ENCODE peak calls at places on chromosomes 5 and 9, in nine cellular contexts. One of them, this sample, is unnamed. For H3K27me3, the result is how much of the 10 kb centered on the place peaks cover.

GRCh38 chr9:132970306-132971062 is 8.0 kb upstream of the GFI1B start:
- DNase-seq in gastrocnemius medialis: no peak
- DNase-seq in spleen: no peak
- DNase-seq in sigmoid colon: no peak
- DNase-seq in upper lobe of left lung: no peak
- DNase-seq in PC-3: no peak
- DNase-seq in colonic mucosa: peak
- DNase-seq in tibial nerve: no peak
- DNase-seq in heart right ventricle: no peak
- DNase-seq in this sample: no peak

GRCh38 chr5:50653946-50654345 is 12.5 kb upstream of the PARP8 start:
- DNase-seq in gastrocnemius medialis: no peak
- DNase-seq in spleen: peak
- DNase-seq in sigmoid colon: no peak
- DNase-seq in upper lobe of left lung: no peak
- DNase-seq in PC-3: no peak
- DNase-seq in colonic mucosa: no peak
- DNase-seq in tibial nerve: no peak
- DNase-seq in heart right ventricle: no peak
- DNase-seq in this sample: no peak

GRCh38 chr5:178993955-178994579 is 1.1 kb downstream of the GRM6 start:
- DNase-seq in gastrocnemius medialis: no peak
- DNase-seq in spleen: peak
- DNase-seq in sigmoid colon: no peak
- DNase-seq in upper lobe of left lung: peak
- DNase-seq in PC-3: no peak
- DNase-seq in colonic mucosa: no peak
- DNase-seq in tibial nerve: no peak
- DNase-seq in heart right ventricle: no peak
- DNase-seq in this sample: no peak

GRCh38 chr5:43000198-43000840 is 39.8 kb downstream of the ANXA2R start:
- DNase-seq in gastrocnemius medialis: no peak
- DNase-seq in spleen: peak
- DNase-seq in sigmoid colon: no peak
- DNase-seq in upper lobe of left lung: peak
- DNase-seq in PC-3: no peak
- DNase-seq in colonic mucosa: no peak
- DNase-seq in tibial nerve: no peak
- DNase-seq in heart right ventricle: no peak
- DNase-seq in this sample: no peak

GRCh38 chr5:79023323-79023722 is 38.2 kb upstream of the ARSB start:
- DNase-seq in gastrocnemius medialis: no peak
- DNase-seq in spleen: no peak
- DNase-seq in sigmoid colon: no peak
- DNase-seq in upper lobe of left lung: no peak
- DNase-seq in PC-3: no peak
- DNase-seq in colonic mucosa: no peak
- DNase-seq in tibial nerve: no peak
- DNase-seq in heart right ventricle: no peak
- DNase-seq in this sample: no peak

GRCh38 chr9:134565316-134565915 is 76.2 kb upstream of the COL5A1 start:
- DNase-seq in gastrocnemius medialis: no peak
- DNase-seq in spleen: no peak
- DNase-seq in sigmoid colon: peak
- DNase-seq in upper lobe of left lung: no peak
- DNase-seq in PC-3: no peak
- DNase-seq in colonic mucosa: peak
- DNase-seq in tibial nerve: no peak
- DNase-seq in heart right ventricle: no peak
- DNase-seq in this sample: no peak

GRCh38 chr5:30539004-30539634 is 654.4 kb upstream of the CDH6 start:
- DNase-seq in gastrocnemius medialis: no peak
- DNase-seq in spleen: no peak
- DNase-seq in sigmoid colon: no peak
- DNase-seq in upper lobe of left lung: no peak
- DNase-seq in PC-3: peak
- DNase-seq in colonic mucosa: no peak
- DNase-seq in tibial nerve: no peak
- DNase-seq in heart right ventricle: peak
- DNase-seq in this sample: peak

GRCh38 chr9:90165281-90165680 is 477.3 kb downstream of the DIRAS2 start:
- DNase-seq in gastrocnemius medialis: no peak
- DNase-seq in spleen: no peak
- DNase-seq in sigmoid colon: no peak
- DNase-seq in upper lobe of left lung: no peak
- DNase-seq in PC-3: no peak
- DNase-seq in colonic mucosa: peak
- DNase-seq in tibial nerve: no peak
- DNase-seq in heart right ventricle: no peak
- DNase-seq in this sample: no peak

GRCh38 chr5:170565077-170565476 is 61.3 kb downstream of the KCNIP1 start:
- DNase-seq in gastrocnemius medialis: no peak
- DNase-seq in spleen: no peak
- DNase-seq in sigmoid colon: no peak
- DNase-seq in upper lobe of left lung: no peak
- DNase-seq in PC-3: no peak
- DNase-seq in colonic mucosa: no peak
- DNase-seq in tibial nerve: no peak
- DNase-seq in heart right ventricle: no peak
- DNase-seq in this sample: no peak

GRCh38 chr9:2276296-2276695 is 261.1 kb downstream of the SMARCA2 start:
- DNase-seq in gastrocnemius medialis: no peak
- DNase-seq in spleen: no peak
- DNase-seq in sigmoid colon: no peak
- DNase-seq in upper lobe of left lung: no peak
- DNase-seq in PC-3: no peak
- DNase-seq in colonic mucosa: no peak
- DNase-seq in tibial nerve: no peak
- DNase-seq in heart right ventricle: no peak
- DNase-seq in this sample: no peak

DNA sequence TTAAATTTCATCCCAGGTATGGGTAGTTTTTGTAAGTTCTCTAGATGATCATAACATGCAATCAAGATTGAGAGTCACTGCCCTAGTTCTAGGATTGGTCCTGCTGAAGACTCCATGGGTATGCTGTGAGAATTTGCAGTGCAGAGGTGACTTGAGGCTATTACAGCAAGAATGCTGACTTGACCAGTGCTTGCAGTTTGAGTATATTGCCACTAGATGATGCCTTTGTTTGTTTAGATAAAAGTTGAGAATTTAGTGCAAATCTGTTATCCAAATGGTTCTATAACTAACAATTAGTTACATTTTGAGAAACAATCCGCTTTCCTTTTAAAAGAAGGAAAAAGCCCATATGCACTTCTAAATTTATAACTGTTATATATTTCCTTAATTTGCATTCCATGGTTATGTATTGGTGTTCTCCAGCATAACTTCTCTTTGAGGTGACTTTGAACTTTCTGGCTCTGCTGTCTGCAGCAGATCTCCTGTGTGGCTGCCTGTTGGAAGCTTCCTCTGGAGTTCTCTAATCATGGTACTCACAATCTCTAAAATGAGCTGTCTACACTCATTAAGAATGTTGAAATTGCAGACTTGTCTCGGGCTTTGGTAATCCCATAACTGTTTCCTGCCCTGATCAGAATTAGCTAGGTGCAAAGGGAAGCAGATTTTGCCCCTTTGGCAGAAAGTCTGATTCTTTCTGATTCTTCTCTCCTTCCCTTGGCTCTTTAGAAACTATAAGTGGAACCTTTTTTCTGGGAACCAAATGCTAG is 24.9 kb downstream of the MELK start:
- DNase-seq in gastrocnemius medialis: no peak
- DNase-seq in spleen: no peak
- DNase-seq in sigmoid colon: no peak
- DNase-seq in upper lobe of left lung: no peak
- DNase-seq in PC-3: peak
- DNase-seq in colonic mucosa: no peak
- DNase-seq in tibial nerve: no peak
- DNase-seq in heart right ventricle: no peak
- DNase-seq in this sample: no peak
- TF ChIP-seq CTCF in gastrocnemius medialis: no peak
- TF ChIP-seq CTCF in spleen: no peak
- TF ChIP-seq CTCF in sigmoid colon: no peak
- TF ChIP-seq CTCF in upper lobe of left lung: no peak
- TF ChIP-seq CTCF in PC-3: peak
- TF ChIP-seq CTCF in colonic mucosa: peak
- TF ChIP-seq CTCF in tibial nerve: peak
- TF ChIP-seq CTCF in heart right ventricle: peak
- TF ChIP-seq CTCF in this sample: peak

DNA sequence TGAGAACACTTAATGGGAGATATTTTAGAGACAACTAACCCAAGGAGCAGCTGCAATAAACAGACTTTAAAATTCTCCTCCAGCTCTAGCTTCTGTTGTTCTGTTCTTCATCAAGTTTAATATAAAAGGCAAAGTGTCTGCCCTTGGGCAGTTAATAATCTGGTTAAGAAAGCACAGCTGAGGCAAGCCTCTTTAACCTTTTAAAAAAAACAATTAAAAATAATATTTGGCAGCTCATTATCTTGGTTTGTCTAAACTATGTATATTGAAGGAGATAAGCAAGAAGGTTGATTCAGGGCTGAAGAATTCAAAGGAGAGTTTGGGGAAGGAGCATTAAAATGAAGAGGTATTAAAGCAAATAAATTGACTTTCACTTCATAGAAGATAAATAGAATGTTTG is 75.4 kb downstream of the TSSK1B start:
- DNase-seq in gastrocnemius medialis: no peak
- DNase-seq in spleen: no peak
- DNase-seq in sigmoid colon: no peak
- DNase-seq in upper lobe of left lung: no peak
- DNase-seq in PC-3: no peak
- DNase-seq in colonic mucosa: no peak
- DNase-seq in tibial nerve: no peak
- DNase-seq in heart right ventricle: no peak
- DNase-seq in this sample: no peak
- H3K4me3 ChIP-seq in gastrocnemius medialis: no peak
- H3K4me3 ChIP-seq in spleen: no peak
- H3K4me3 ChIP-seq in sigmoid colon: no peak
- H3K4me3 ChIP-seq in upper lobe of left lung: no peak
- H3K4me3 ChIP-seq in PC-3: no peak
- H3K4me3 ChIP-seq in colonic mucosa: no peak
- H3K4me3 ChIP-seq in tibial nerve: no peak
- H3K4me3 ChIP-seq in heart right ventricle: no peak
- H3K4me3 ChIP-seq in this sample: no peak

DNA sequence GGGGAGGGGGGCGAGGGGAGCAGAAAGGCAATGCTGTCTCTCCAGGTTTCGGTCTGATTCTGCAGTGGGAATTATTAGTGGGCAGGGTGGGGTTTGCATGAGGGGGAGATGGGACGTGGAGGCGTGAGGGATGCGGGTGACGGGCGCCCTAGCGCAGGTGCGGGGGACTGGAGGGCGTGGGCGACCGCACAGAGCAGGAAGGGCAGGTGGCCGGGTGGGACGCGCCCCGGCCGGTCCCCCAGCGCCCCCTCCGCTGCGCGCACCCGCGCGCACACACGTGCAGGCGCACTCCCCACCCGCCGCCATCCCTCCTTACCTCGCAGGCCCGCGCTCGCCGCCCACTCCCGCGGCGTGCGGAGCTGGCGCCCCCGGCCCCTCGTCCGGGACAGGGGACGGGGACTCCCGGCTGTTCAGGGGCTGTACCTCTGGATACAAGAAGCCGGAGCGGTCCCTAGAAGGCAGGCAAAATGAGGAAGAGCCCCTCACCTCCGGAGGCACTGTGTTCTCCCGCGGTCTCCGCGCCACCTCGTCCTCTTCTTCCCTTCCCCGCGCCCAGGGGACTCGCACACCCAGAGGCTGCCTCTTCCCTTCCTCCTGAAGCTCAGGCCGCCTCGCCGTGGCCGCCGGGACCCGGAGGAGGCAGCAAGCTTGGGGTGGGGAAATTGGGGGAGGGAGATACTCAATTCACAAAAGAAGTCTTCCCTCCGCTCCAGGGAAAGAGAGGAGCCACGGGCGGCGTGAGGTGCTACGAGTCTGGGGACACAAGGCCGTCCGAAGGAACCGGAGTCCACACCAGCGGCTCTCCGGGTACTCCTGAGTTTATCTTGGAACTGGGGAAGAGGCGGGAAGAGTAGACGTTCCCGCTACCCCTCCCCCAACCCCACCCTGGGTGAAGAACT is 1.3 kb upstream of the GABRB2 start:
- DNase-seq in gastrocnemius medialis: no peak
- DNase-seq in spleen: peak
- DNase-seq in sigmoid colon: no peak
- DNase-seq in upper lobe of left lung: peak
- DNase-seq in PC-3: no peak
- DNase-seq in colonic mucosa: peak
- DNase-seq in tibial nerve: no peak
- DNase-seq in heart right ventricle: no peak
- DNase-seq in this sample: no peak
- H3K27me3 ChIP-seq in gastrocnemius medialis: under half
- H3K27me3 ChIP-seq in spleen: half or more
- H3K27me3 ChIP-seq in sigmoid colon: under half
- H3K27me3 ChIP-seq in upper lobe of left lung: under half
- H3K27me3 ChIP-seq in PC-3: under half
- H3K27me3 ChIP-seq in colonic mucosa: under half
- H3K27me3 ChIP-seq in tibial nerve: under half
- H3K27me3 ChIP-seq in heart right ventricle: half or more
- H3K27me3 ChIP-seq in this sample: under half

GRCh38 chr9:95226921-95227320 is 90.6 kb downstream of the FANCC start:
- DNase-seq in gastrocnemius medialis: no peak
- DNase-seq in spleen: no peak
- DNase-seq in sigmoid colon: no peak
- DNase-seq in upper lobe of left lung: no peak
- DNase-seq in PC-3: no peak
- DNase-seq in colonic mucosa: no peak
- DNase-seq in tibial nerve: no peak
- DNase-seq in heart right ventricle: no peak
- DNase-seq in this sample: no peak

GRCh38 chr9:95225016-95225745 is 92.3 kb downstream of the FANCC start:
- DNase-seq in gastrocnemius medialis: no peak
- DNase-seq in spleen: no peak
- DNase-seq in sigmoid colon: no peak
- DNase-seq in upper lobe of left lung: no peak
- DNase-seq in PC-3: no peak
- DNase-seq in colonic mucosa: no peak
- DNase-seq in tibial nerve: no peak
- DNase-seq in heart right ventricle: no peak
- DNase-seq in this sample: no peak

GRCh38 chr9:95229230-95229933 is 88.1 kb downstream of the FANCC start:
- DNase-seq in gastrocnemius medialis: no peak
- DNase-seq in spleen: no peak
- DNase-seq in sigmoid colon: no peak
- DNase-seq in upper lobe of left lung: no peak
- DNase-seq in PC-3: no peak
- DNase-seq in colonic mucosa: no peak
- DNase-seq in tibial nerve: no peak
- DNase-seq in heart right ventricle: no peak
- DNase-seq in this sample: no peak

GRCh38 chr9:95224371-95225015 is 93.0 kb downstream of the FANCC start:
- DNase-seq in gastrocnemius medialis: no peak
- DNase-seq in spleen: no peak
- DNase-seq in sigmoid colon: no peak
- DNase-seq in upper lobe of left lung: no peak
- DNase-seq in PC-3: no peak
- DNase-seq in colonic mucosa: no peak
- DNase-seq in tibial nerve: no peak
- DNase-seq in heart right ventricle: no peak
- DNase-seq in this sample: no peak

DNA sequence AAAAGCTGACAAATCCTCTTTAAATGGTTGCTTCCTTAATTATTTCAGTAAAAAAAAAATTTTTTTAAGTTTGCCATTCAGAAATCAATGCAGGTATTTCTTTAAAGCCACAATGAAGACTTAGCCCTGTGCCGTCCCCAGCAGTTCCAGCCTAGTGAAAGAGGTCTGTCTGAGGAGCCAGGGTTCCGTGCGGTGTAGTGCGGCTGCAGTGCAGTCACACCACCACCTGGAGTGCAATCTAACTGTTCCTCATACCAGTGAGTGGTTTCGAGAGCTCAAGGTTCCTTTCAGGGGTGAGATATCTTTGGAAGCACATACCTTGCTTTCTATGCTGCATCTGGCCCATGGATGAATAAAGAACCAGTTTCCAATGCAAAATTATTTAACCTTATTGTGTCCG is 87.5 kb downstream of the FANCC start:
- DNase-seq in gastrocnemius medialis: no peak
- DNase-seq in spleen: no peak
- DNase-seq in sigmoid colon: no peak
- DNase-seq in upper lobe of left lung: no peak
- DNase-seq in PC-3: no peak
- DNase-seq in colonic mucosa: no peak
- DNase-seq in tibial nerve: no peak
- DNase-seq in heart right ventricle: no peak
- DNase-seq in this sample: no peak
- TF ChIP-seq CTCF in gastrocnemius medialis: no peak
- TF ChIP-seq CTCF in spleen: no peak
- TF ChIP-seq CTCF in sigmoid colon: no peak
- TF ChIP-seq CTCF in upper lobe of left lung: no peak
- TF ChIP-seq CTCF in PC-3: no peak
- TF ChIP-seq CTCF in colonic mucosa: no peak
- TF ChIP-seq CTCF in tibial nerve: no peak
- TF ChIP-seq CTCF in heart right ventricle: no peak
- TF ChIP-seq CTCF in this sample: no peak